ENCODE peak calls at places on chromosomes 11 and 22, in four cellular contexts. K, Q, W and A are unnamed samples.

GRCh38 chr11:20026629-20027545 is 133.4 kb downstream of the DBX1 start:
- DNase-seq in K (no peak), Q (no peak), W (no peak), A (no peak)

GRCh38 chr11:14446701-14447169 is 52.9 kb downstream of the COPB1 start:
- DNase-seq in K (no peak), W (no peak), Q (no peak), A (no peak)

GRCh38 chr22:39959640-39960447 is at the start of gene TMA7B:
- DNase-seq in W (no peak), K (peak), Q (no peak), A (peak)

GRCh38 chr11:35529971-35530495 is 4.6 kb upstream of the PAMR1 start:
- DNase-seq in Q (no peak), W (no peak), K (no peak), A (no peak)

GRCh38 chr11:35549787-35550186 is 24.4 kb upstream of the PAMR1 start:
- DNase-seq in Q (no peak), W (no peak), K (no peak), A (peak)

GRCh38 chr11:2382927-2383822 is 6.1 kb downstream of the CD81 start:
- DNase-seq in W (no peak), Q (no peak), K (no peak), A (no peak)

GRCh38 chr11:77086521-77087472 is 15.8 kb upstream of the OMP start:
- DNase-seq in K (peak), W (peak), Q (no peak), A (no peak)

GRCh38 chr11:131691558-131692041 is 321.2 kb downstream of the NTM start:
- DNase-seq in W (no peak), K (peak), Q (no peak), A (peak)

GRCh38 chr11:87445002-87445401 is 407.3 kb downstream of the TMEM135 start:
- DNase-seq in Q (no peak), K (no peak), W (no peak), A (no peak)

GRCh38 chr11:62054484-62055121 is 69.2 kb upstream of the INCENP start:
- DNase-seq in K (peak), Q (no peak), W (peak), A (peak)

GRCh38 chr11:134657631-134658030 is 245.6 kb upstream of the B3GAT1 start:
- DNase-seq in K (no peak), W (no peak), Q (no peak), A (no peak)

GRCh38 chr11:70730411-70730810 is 332.1 kb downstream of the CTTN start:
- DNase-seq in Q (no peak), K (no peak), W (no peak), A (no peak)

GRCh38 chr11:84564180-84564866 is 1062.8 kb downstream of the DLG2 start:
- DNase-seq in Q (no peak), W (peak), K (peak), A (peak)

GRCh38 chr11:33670250-33671011 is 30.2 kb downstream of the C11orf91 start:
- DNase-seq in Q (no peak), K (no peak), W (no peak), A (no peak)
- TF ChIP-seq FOXK2 in Q (no peak), K (no peak), W (no peak), A (no peak)

DNA sequence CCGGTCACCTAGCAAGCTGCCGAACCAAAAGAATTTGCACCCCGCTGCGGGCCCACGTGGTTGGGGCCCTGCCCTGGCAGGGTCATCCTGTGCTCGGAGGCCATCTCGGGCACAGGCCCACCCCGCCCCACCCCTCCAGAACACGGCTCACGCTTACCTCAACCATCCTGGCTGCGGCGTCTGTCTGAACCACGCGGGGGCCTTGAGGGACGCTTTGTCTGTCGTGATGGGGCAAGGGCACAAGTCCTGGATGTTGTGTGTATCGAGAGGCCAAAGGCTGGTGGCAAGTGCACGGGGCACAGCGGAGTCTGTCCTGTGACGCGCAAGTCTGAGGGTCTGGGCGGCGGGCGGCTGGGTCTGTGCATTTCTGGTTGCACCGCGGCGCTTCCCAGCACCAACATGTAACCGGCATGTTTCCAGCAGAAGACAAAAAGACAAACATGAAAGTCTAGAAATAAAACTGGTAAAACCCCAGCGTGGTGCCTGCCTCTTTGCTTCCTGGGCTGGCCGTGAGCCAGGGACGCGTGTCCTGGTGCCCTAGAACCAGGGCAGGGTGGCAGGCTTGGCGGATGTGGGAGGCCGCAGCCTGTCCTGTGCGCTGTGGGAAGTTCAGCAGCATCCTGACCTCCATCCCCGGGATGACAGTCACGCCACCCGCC is 13.2 kb downstream of the CCND1 start:
- DNase-seq in Q (no peak), W (no peak), K (no peak), A (no peak)
- TF ChIP-seq SP1 in Q (no peak), W (no peak), K (no peak), A (no peak)

GRCh38 chr11:78234006-78234405 is 45.3 kb downstream of the USP35 start:
- DNase-seq in W (no peak), Q (no peak), K (peak), A (no peak)

GRCh38 chr11:78230161-78230877 is 41.6 kb downstream of the USP35 start:
- DNase-seq in Q (no peak), K (peak), W (no peak), A (no peak)

GRCh38 chr11:78229106-78229505 is 40.4 kb downstream of the USP35 start:
- DNase-seq in K (no peak), W (no peak), Q (no peak), A (no peak)

GRCh38 chr11:78228467-78228866 is 39.7 kb downstream of the USP35 start:
- DNase-seq in K (peak), W (peak), Q (peak), A (peak)

DNA sequence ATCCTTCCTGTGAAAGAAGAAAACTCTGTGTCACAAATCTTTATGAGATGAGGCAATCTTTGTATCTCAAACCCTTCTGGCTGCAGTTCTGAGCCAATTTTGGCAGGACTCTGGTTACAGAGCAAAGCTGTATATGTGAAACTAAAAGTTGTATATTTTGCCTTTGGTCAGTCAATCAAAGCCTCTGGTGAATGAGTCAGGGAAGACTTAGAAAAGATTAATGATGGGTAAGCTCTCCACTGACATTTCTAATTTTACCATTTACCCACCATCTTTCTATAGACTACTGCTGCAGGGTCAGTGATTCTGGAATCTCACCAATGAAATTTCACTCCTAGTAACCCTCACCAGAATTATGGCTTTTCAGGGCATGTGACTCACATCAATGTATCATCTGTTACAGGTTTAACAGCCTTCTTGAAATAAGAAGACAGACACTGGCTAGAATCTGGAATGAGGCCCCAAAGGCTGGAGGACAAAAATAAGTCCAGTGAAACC is 43.3 kb downstream of the USP35 start:
- DNase-seq in Q (no peak), K (no peak), W (no peak), A (no peak)
- TF ChIP-seq FOXK2 in Q (no peak), K (no peak), W (no peak), A (no peak)

GRCh38 chr11:29318134-29318845 is 698.5 kb downstream of the KCNA4 start:
- DNase-seq in Q (no peak), W (no peak), K (no peak), A (no peak)
- TF ChIP-seq SP1 in Q (no peak), W (no peak), K (no peak), A (no peak)

DNA sequence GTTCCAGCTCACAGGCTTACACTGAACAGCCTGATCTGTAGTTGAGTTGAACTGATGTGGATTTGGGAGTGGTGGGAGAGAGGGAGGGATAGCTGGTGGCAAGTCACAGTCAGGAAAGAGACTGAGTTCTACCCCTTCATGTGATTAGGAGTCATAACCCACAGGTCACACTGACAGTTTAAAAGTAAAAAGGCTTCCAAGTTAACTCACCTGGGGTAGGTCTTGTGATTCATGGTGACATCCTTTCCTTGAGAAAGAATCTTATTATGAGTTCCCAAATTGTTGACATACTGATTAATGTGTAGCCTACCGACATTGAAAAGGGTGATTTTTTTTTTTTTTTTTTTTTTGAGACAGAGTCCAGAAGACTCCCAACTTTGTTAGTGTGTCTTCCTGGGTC is 5.4 kb downstream of the IZUMO1R start:
- DNase-seq in W (no peak), K (no peak), Q (no peak), A (no peak)
- TF ChIP-seq FOXK2 in W (no peak), K (no peak), Q (no peak), A (no peak)

GRCh38 chr22:48824673-48825651 is 1002.7 kb downstream of the BRD1 start:
- DNase-seq in Q (no peak), W (no peak), K (no peak), A (no peak)
- TF ChIP-seq SP1 in Q (no peak), W (no peak), K (no peak), A (no peak)